ENCODE peak calls at places on chromosomes 13 and 19, in six cellular contexts. One of them, this sample, is unnamed.

GRCh38 chr19:11446652-11447301 is 11.3 kb downstream of the PRKCSH start:
- DNase-seq in AG10803: no peak
- DNase-seq in activated CD8-positive, alpha-beta memory T cell treated with anti-CD3 and anti-CD28 coated beads, Interleukin-2, amount 50 U/mL, for 4 hours: peak; percentile 52
- DNase-seq in anterior cingulate cortex: peak; percentile 58
- DNase-seq in CD8-positive, alpha-beta T cell: peak; percentile 34
- DNase-seq in tibial artery: peak; percentile 32
- DNase-seq in this sample: peak; percentile 47

GRCh38 chr13:85503797-85504196 is 295.4 kb downstream of the SLITRK6 start:
- DNase-seq in AG10803: peak; percentile 11
- DNase-seq in activated CD8-positive, alpha-beta memory T cell treated with anti-CD3 and anti-CD28 coated beads, Interleukin-2, amount 50 U/mL, for 4 hours: no peak
- DNase-seq in anterior cingulate cortex: no peak
- DNase-seq in CD8-positive, alpha-beta T cell: no peak
- DNase-seq in tibial artery: no peak
- DNase-seq in this sample: peak; percentile 33

GRCh38 chr19:46783670-46784069 is 4.7 kb downstream of the SLC1A5 start:
- DNase-seq in AG10803: no peak
- DNase-seq in activated CD8-positive, alpha-beta memory T cell treated with anti-CD3 and anti-CD28 coated beads, Interleukin-2, amount 50 U/mL, for 4 hours: no peak
- DNase-seq in anterior cingulate cortex: no peak
- DNase-seq in CD8-positive, alpha-beta T cell: no peak
- DNase-seq in tibial artery: no peak
- DNase-seq in this sample: peak; percentile 47

GRCh38 chr19:1008268-1009042 is 8.2 kb downstream of the GRIN3B start:
- DNase-seq in AG10803: no peak
- DNase-seq in activated CD8-positive, alpha-beta memory T cell treated with anti-CD3 and anti-CD28 coated beads, Interleukin-2, amount 50 U/mL, for 4 hours: no peak
- DNase-seq in anterior cingulate cortex: no peak
- DNase-seq in CD8-positive, alpha-beta T cell: peak; percentile 12
- DNase-seq in tibial artery: no peak
- DNase-seq in this sample: no peak

GRCh38 chr19:34337747-34338146 is 27.2 kb upstream of the GPI start:
- DNase-seq in AG10803: peak; percentile 27
- DNase-seq in activated CD8-positive, alpha-beta memory T cell treated with anti-CD3 and anti-CD28 coated beads, Interleukin-2, amount 50 U/mL, for 4 hours: no peak
- DNase-seq in anterior cingulate cortex: no peak
- DNase-seq in CD8-positive, alpha-beta T cell: no peak
- DNase-seq in tibial artery: no peak
- DNase-seq in this sample: no peak

GRCh38 chr19:33397536-33398360 is 24.2 kb downstream of the CEBPG start:
- DNase-seq in AG10803: no peak
- DNase-seq in activated CD8-positive, alpha-beta memory T cell treated with anti-CD3 and anti-CD28 coated beads, Interleukin-2, amount 50 U/mL, for 4 hours: peak; percentile 8
- DNase-seq in anterior cingulate cortex: no peak
- DNase-seq in CD8-positive, alpha-beta T cell: no peak
- DNase-seq in tibial artery: peak; percentile 16
- DNase-seq in this sample: no peak

GRCh38 chr13:106525865-106526264 is 9.6 kb downstream of the EFNB2 start:
- DNase-seq in AG10803: no peak
- DNase-seq in activated CD8-positive, alpha-beta memory T cell treated with anti-CD3 and anti-CD28 coated beads, Interleukin-2, amount 50 U/mL, for 4 hours: no peak
- DNase-seq in anterior cingulate cortex: no peak
- DNase-seq in CD8-positive, alpha-beta T cell: no peak
- DNase-seq in tibial artery: no peak
- DNase-seq in this sample: no peak

GRCh38 chr19:32458500-32459123 is 53.0 kb downstream of the DPY19L3 start:
- DNase-seq in AG10803: no peak
- DNase-seq in activated CD8-positive, alpha-beta memory T cell treated with anti-CD3 and anti-CD28 coated beads, Interleukin-2, amount 50 U/mL, for 4 hours: no peak
- DNase-seq in anterior cingulate cortex: no peak
- DNase-seq in CD8-positive, alpha-beta T cell: no peak
- DNase-seq in tibial artery: no peak
- DNase-seq in this sample: no peak

GRCh38 chr13:31245974-31246373 is 46.2 kb downstream of the B3GLCT start:
- DNase-seq in AG10803: no peak
- DNase-seq in activated CD8-positive, alpha-beta memory T cell treated with anti-CD3 and anti-CD28 coated beads, Interleukin-2, amount 50 U/mL, for 4 hours: no peak
- DNase-seq in anterior cingulate cortex: no peak
- DNase-seq in CD8-positive, alpha-beta T cell: no peak
- DNase-seq in tibial artery: no peak
- DNase-seq in this sample: no peak

GRCh38 chr19:39906283-39906682 is 28.2 kb downstream of the FCGBP start:
- DNase-seq in AG10803: no peak
- DNase-seq in activated CD8-positive, alpha-beta memory T cell treated with anti-CD3 and anti-CD28 coated beads, Interleukin-2, amount 50 U/mL, for 4 hours: no peak
- DNase-seq in anterior cingulate cortex: no peak
- DNase-seq in CD8-positive, alpha-beta T cell: no peak
- DNase-seq in tibial artery: no peak
- DNase-seq in this sample: no peak

GRCh38 chr19:33580645-33581037 is 41.1 kb upstream of the CHST8 start:
- DNase-seq in AG10803: no peak
- DNase-seq in activated CD8-positive, alpha-beta memory T cell treated with anti-CD3 and anti-CD28 coated beads, Interleukin-2, amount 50 U/mL, for 4 hours: no peak
- DNase-seq in anterior cingulate cortex: peak; percentile 4
- DNase-seq in CD8-positive, alpha-beta T cell: no peak
- DNase-seq in tibial artery: no peak
- DNase-seq in this sample: no peak

GRCh38 chr13:48255954-48256353 is 22.9 kb downstream of the ITM2B start:
- DNase-seq in AG10803: no peak
- DNase-seq in activated CD8-positive, alpha-beta memory T cell treated with anti-CD3 and anti-CD28 coated beads, Interleukin-2, amount 50 U/mL, for 4 hours: no peak
- DNase-seq in anterior cingulate cortex: no peak
- DNase-seq in CD8-positive, alpha-beta T cell: no peak
- DNase-seq in tibial artery: no peak
- DNase-seq in this sample: no peak

GRCh38 chr13:109737606-109738005 is 48.8 kb downstream of the IRS2 start:
- DNase-seq in AG10803: peak; percentile 38
- DNase-seq in activated CD8-positive, alpha-beta memory T cell treated with anti-CD3 and anti-CD28 coated beads, Interleukin-2, amount 50 U/mL, for 4 hours: no peak
- DNase-seq in anterior cingulate cortex: no peak
- DNase-seq in CD8-positive, alpha-beta T cell: no peak
- DNase-seq in tibial artery: no peak
- DNase-seq in this sample: peak; percentile 12

GRCh38 chr19:18473003-18473705 is 35.2 kb upstream of the ISYNA1 start:
- DNase-seq in AG10803: no peak
- DNase-seq in activated CD8-positive, alpha-beta memory T cell treated with anti-CD3 and anti-CD28 coated beads, Interleukin-2, amount 50 U/mL, for 4 hours: no peak
- DNase-seq in anterior cingulate cortex: no peak
- DNase-seq in CD8-positive, alpha-beta T cell: no peak
- DNase-seq in tibial artery: no peak
- DNase-seq in this sample: no peak